ENCODE peak calls at places on chromosomes 3 and 15, in seven cellular contexts. O is DND-41, Q is ovary, F is stomach, G is aorta, R is psoas muscle, P is A549. N is an unnamed sample.

GRCh38 chr15:44706946-44707636 is 4.0 kb downstream of the PATL2 start:
- DNase-seq in O (no peak), Q (no peak), G (no peak), F (peak; percentile 66), P (no peak), R (no peak), N (no peak)

GRCh38 chr3:72896996-72897757 is 9.3 kb downstream of the GXYLT2 start:
- DNase-seq in R (no peak), P (no peak), G (no peak), F (no peak), O (no peak), Q (no peak), N (no peak)

GRCh38 chr3:58062469-58062868 is 54.2 kb downstream of the FLNB start:
- DNase-seq in O (no peak), P (no peak), Q (no peak), G (no peak), R (no peak), F (no peak), N (no peak)

GRCh38 chr3:136860541-136860940 is 1.5 kb upstream of the NCK1 start:
- DNase-seq in G (no peak), R (no peak), F (no peak), P (no peak), O (no peak), Q (no peak), N (no peak)

GRCh38 chr15:41961014-41961518 is 11.3 kb downstream of the EHD4 start:
- DNase-seq in G (no peak), Q (no peak), P (no peak), R (no peak), O (no peak), F (no peak), N (no peak)

GRCh38 chr15:46080018-46080417 is 445.2 kb downstream of the SQOR start:
- DNase-seq in G (no peak), O (no peak), F (no peak), P (no peak), R (no peak), Q (no peak), N (peak; percentile 51)

GRCh38 chr15:71115567-71116351 is 488 bp downstream of the THSD4 start:
- DNase-seq in F (peak; percentile 66), P (peak; percentile 67), G (peak; percentile 83), R (peak; percentile 42), Q (peak; percentile 65), O (no peak), N (peak; percentile 39)

GRCh38 chr3:13518516-13519351 is 30.2 kb upstream of the FBLN2 start:
- DNase-seq in F (no peak), R (peak; percentile 86), G (peak; percentile 84), O (no peak), P (no peak), Q (no peak), N (peak; percentile 95)

GRCh38 chr15:91517491-91518200 is 335.9 kb upstream of the SLCO3A1 start:
- DNase-seq in Q (no peak), F (no peak), P (no peak), G (no peak), R (no peak), O (no peak), N (no peak)

GRCh38 chr3:180911876-180912303 is 580 bp upstream of the FXR1 start:
- DNase-seq in O (no peak), F (no peak), G (no peak), R (no peak), P (no peak), Q (no peak), N (no peak)

GRCh38 chr3:89025185-89025584 is 82.2 kb upstream of the EPHA3 start:
- DNase-seq in Q (no peak), R (no peak), P (no peak), F (no peak), G (no peak), O (no peak), N (no peak)

GRCh38 chr3:159131376-159131775 is 329.5 kb downstream of the MFSD1 start:
- DNase-seq in Q (no peak), O (no peak), R (no peak), P (no peak), F (no peak), G (no peak), N (no peak)

GRCh38 chr3:9291991-9292390 is 42.5 kb upstream of the SRGAP3 start:
- DNase-seq in P (no peak), Q (no peak), G (no peak), F (no peak), O (no peak), R (no peak), N (no peak)

GRCh38 chr3:58340594-58341244 is 8.0 kb downstream of the PXK start:
- DNase-seq in Q (no peak), F (no peak), P (no peak), R (no peak), G (no peak), O (no peak), N (no peak)

GRCh38 chr3:142586803-142587406 is 8.4 kb upstream of the ATR start:
- DNase-seq in P (peak; percentile 84), R (no peak), O (peak; percentile 34), F (peak; percentile 41), Q (no peak), G (no peak), N (no peak)

GRCh38 chr15:99668533-99669182 is 64.6 kb downstream of the LYSMD4 start:
- DNase-seq in Q (no peak), G (no peak), O (no peak), R (no peak), F (no peak), P (no peak), N (no peak)

GRCh38 chr3:149384167-149384566 is 6.7 kb upstream of the TM4SF1 start:
- DNase-seq in R (no peak), F (no peak), Q (no peak), G (no peak), P (no peak), O (no peak), N (no peak)

GRCh38 chr3:24494616-24495333 is at the start of gene THRB:
- DNase-seq in F (peak; percentile 74), G (peak; percentile 94), R (peak; percentile 83), P (peak; percentile 68), O (no peak), Q (peak; percentile 66), N (peak; percentile 82)

GRCh38 chr3:99862208-99862607 is 44.5 kb downstream of the CMSS1 start:
- DNase-seq in Q (no peak), G (no peak), P (no peak), O (no peak), R (no peak), F (no peak), N (no peak)

GRCh38 chr15:40444741-40445140 is 4.0 kb downstream of the BAHD1 start:
- DNase-seq in O (no peak), F (no peak), Q (no peak), G (no peak), R (no peak), P (no peak), N (no peak)

GRCh38 chr15:69149803-69150202 is 10.6 kb upstream of the GLCE start:
- DNase-seq in R (no peak), G (no peak), Q (no peak), O (no peak), F (no peak), P (no peak), N (no peak)

GRCh38 chr3:172673210-172673679 is 37.6 kb downstream of the NCEH1 start:
- DNase-seq in Q (no peak), O (peak; percentile 76), G (no peak), R (peak; percentile 62), P (peak; percentile 51), F (peak; percentile 73), N (peak; percentile 77)

GRCh38 chr3:197376020-197376419 is 77.6 kb upstream of the DLG1 start:
- DNase-seq in R (no peak), P (no peak), O (no peak), G (no peak), Q (no peak), F (no peak), N (no peak)

GRCh38 chr3:29805757-29806156 is 524.9 kb downstream of the RBMS3 start:
- DNase-seq in Q (no peak), P (no peak), O (no peak), G (no peak), R (no peak), F (no peak), N (no peak)

GRCh38 chr3:195160257-195160898 is 110.6 kb downstream of the XXYLT1 start:
- DNase-seq in R (no peak), F (no peak), P (no peak), O (no peak), G (no peak), Q (no peak), N (no peak)

GRCh38 chr3:118729546-118729945 is 305.1 kb downstream of the IGSF11 start:
- DNase-seq in P (no peak), R (no peak), Q (no peak), F (no peak), G (no peak), O (no peak), N (no peak)

GRCh38 chr3:5948081-5948480 is 760.6 kb downstream of the EDEM1 start:
- DNase-seq in F (no peak), P (no peak), R (no peak), O (no peak), G (no peak), Q (no peak), N (no peak)

DNA sequence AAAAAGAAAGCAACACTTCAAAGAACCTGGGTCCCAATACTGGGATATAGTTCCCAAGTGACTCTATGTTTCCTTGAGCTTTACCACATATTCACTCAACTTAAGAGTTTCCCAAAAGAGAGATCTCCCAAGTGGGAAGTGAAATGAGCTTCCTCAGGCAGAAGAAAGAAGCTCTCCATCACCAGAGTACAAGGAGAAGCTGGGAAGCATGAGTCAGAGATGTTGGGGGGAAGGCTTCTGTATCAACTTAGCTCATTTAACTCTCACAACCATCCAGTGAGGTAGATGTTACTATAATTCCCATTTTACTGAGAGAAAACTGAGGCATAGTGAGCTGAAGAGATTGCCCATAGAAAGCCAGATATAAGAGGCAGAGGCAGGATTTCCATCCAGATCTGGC is 47.0 kb upstream of the TRIM42 start:
- DNase-seq in Q (no peak), P (no peak), G (no peak), F (no peak), O (no peak), R (no peak), N (no peak)
- H3K27ac ChIP-seq in Q (no peak overlapping the region), P (no peak overlapping the region), G (no peak overlapping the region), F (no peak overlapping the region), O (no peak overlapping the region), R (no peak overlapping the region), N (no peak overlapping the region)

GRCh38 chr3:48698891-48699290 is 13.2 kb upstream of the NCKIPSD start:
- DNase-seq in Q (peak; percentile 20), O (no peak), F (no peak), R (no peak), P (no peak), G (no peak), N (no peak)
- H3K4me1 ChIP-seq in Q (peaks cover 6% of the 10 kb centered on the region), O (no peaks in the 10 kb centered on the region), F (peaks cover 76% of the 10 kb centered on the region), R (peaks cover 3% of the 10 kb centered on the region), P (peaks cover 37% of the 10 kb centered on the region), G (peaks cover 2% of the 10 kb centered on the region), N (peaks cover 3% of the 10 kb centered on the region)

DNA sequence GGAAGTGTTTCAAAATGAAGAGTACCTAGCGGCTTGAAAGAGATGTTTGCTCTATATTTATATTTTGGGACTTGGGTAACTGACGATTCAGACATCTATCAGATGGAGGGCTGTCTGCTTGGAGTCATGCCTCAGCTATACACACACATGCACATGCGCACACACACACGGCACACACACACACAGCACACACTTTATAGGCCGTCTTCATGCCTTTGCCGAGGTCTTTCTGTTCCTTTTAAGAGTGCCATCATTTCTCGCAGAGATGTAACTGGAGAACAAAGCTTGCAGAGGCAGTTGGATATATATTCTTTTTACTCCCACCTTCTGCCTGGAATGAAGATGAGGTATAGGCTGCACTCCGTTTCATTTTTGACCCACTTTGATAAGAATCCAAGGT is 314.1 kb downstream of the PTPRG start:
- DNase-seq in P (no peak), Q (no peak), F (no peak), G (no peak), R (no peak), O (no peak), N (no peak)
- H3K27ac ChIP-seq in P (no peak overlapping the region), Q (no peak overlapping the region), F (no peak overlapping the region), G (no peak overlapping the region), R (peak overlapping the region; percentile 70), O (peak overlapping the region; percentile 58), N (no peak overlapping the region)

GRCh38 chr3:48465237-48465530 is 18.6 kb downstream of the ATRIP start:
- DNase-seq in G (no peak), P (no peak), Q (no peak), F (no peak), O (no peak), R (no peak), N (no peak)
- H3K4me1 ChIP-seq in G (no peaks in the 10 kb centered on the region), P (peaks cover 49% of the 10 kb centered on the region), Q (peaks cover 20% of the 10 kb centered on the region), F (peaks cover 59% of the 10 kb centered on the region), O (peaks cover 51% of the 10 kb centered on the region), R (peaks cover 34% of the 10 kb centered on the region), N (peaks cover 5% of the 10 kb centered on the region)

N was measured in right cardiac atrium.